ENCODE peak calls at places on chromosomes 2 and 18, in four cellular contexts. One of them, this sample, is unnamed.

GRCh38 chr2:109318150-109318948 is 189.3 kb downstream of the SH3RF3 start:
- DNase-seq in glutamatergic neuron: no peak
- DNase-seq in lower lobe of right lung: peak; percentile 59
- DNase-seq in GM13976: no peak
- DNase-seq in this sample: no peak

GRCh38 chr2:142542431-142542910 is 335.0 kb upstream of the KYNU start:
- DNase-seq in glutamatergic neuron: no peak
- DNase-seq in lower lobe of right lung: no peak
- DNase-seq in GM13976: no peak
- DNase-seq in this sample: no peak

GRCh38 chr2:216235462-216235861 is 126.3 kb downstream of the XRCC5 start:
- DNase-seq in glutamatergic neuron: no peak
- DNase-seq in lower lobe of right lung: no peak
- DNase-seq in GM13976: no peak
- DNase-seq in this sample: no peak

GRCh38 chr2:11155326-11156059 is at the start of gene SLC66A3:
- DNase-seq in glutamatergic neuron: no peak
- DNase-seq in lower lobe of right lung: peak; percentile 91
- DNase-seq in GM13976: no peak
- DNase-seq in this sample: no peak

GRCh38 chr2:167100526-167100925 is 212.2 kb downstream of the XIRP2 start:
- DNase-seq in glutamatergic neuron: no peak
- DNase-seq in lower lobe of right lung: no peak
- DNase-seq in GM13976: no peak
- DNase-seq in this sample: no peak

GRCh38 chr18:11860594-11861450 is 9.6 kb downstream of the CHMP1B start:
- DNase-seq in glutamatergic neuron: no peak
- DNase-seq in lower lobe of right lung: no peak
- DNase-seq in GM13976: no peak
- DNase-seq in this sample: no peak

GRCh38 chr2:212157011-212157410 is 381.6 kb downstream of the ERBB4 start:
- DNase-seq in glutamatergic neuron: no peak
- DNase-seq in lower lobe of right lung: no peak
- DNase-seq in GM13976: no peak
- DNase-seq in this sample: no peak

GRCh38 chr2:238426568-238427434 is at the start of gene ASB1:
- DNase-seq in glutamatergic neuron: peak; percentile 92
- DNase-seq in lower lobe of right lung: peak; percentile 88
- DNase-seq in GM13976: peak; percentile 94
- DNase-seq in this sample: peak; percentile 84

GRCh38 chr2:192145496-192145895 is 49.2 kb downstream of the TMEFF2 start:
- DNase-seq in glutamatergic neuron: no peak
- DNase-seq in lower lobe of right lung: no peak
- DNase-seq in GM13976: no peak
- DNase-seq in this sample: no peak

GRCh38 chr2:127360242-127360641 is 27.5 kb downstream of the MAP3K2 start:
- DNase-seq in glutamatergic neuron: no peak
- DNase-seq in lower lobe of right lung: no peak
- DNase-seq in GM13976: no peak
- DNase-seq in this sample: no peak

GRCh38 chr2:41879367-41879871 is 168.4 kb upstream of the PKDCC start:
- DNase-seq in glutamatergic neuron: peak; percentile 45
- DNase-seq in lower lobe of right lung: no peak
- DNase-seq in GM13976: no peak
- DNase-seq in this sample: no peak

GRCh38 chr18:58225101-58225500 is 181.1 kb downstream of the NEDD4L start:
- DNase-seq in glutamatergic neuron: no peak
- DNase-seq in lower lobe of right lung: no peak
- DNase-seq in GM13976: peak; percentile 59
- DNase-seq in this sample: no peak

GRCh38 chr18:13576598-13576997 is 149.8 kb downstream of the FAM210A start:
- DNase-seq in glutamatergic neuron: no peak
- DNase-seq in lower lobe of right lung: no peak
- DNase-seq in GM13976: no peak
- DNase-seq in this sample: no peak

GRCh38 chr2:53334610-53335009 is 433.0 kb upstream of the CHAC2 start:
- DNase-seq in glutamatergic neuron: no peak
- DNase-seq in lower lobe of right lung: no peak
- DNase-seq in GM13976: no peak
- DNase-seq in this sample: no peak

GRCh38 chr18:49717617-49718016 is 95.7 kb downstream of the ACAA2 start:
- DNase-seq in glutamatergic neuron: no peak
- DNase-seq in lower lobe of right lung: no peak
- DNase-seq in GM13976: no peak
- DNase-seq in this sample: no peak

GRCh38 chr2:73998451-73998850 is 13.7 kb downstream of the TET3 start:
- DNase-seq in glutamatergic neuron: no peak
- DNase-seq in lower lobe of right lung: no peak
- DNase-seq in GM13976: no peak
- DNase-seq in this sample: no peak

GRCh38 chr18:55351980-55352714 is 235.8 kb downstream of the TCF4 start:
- DNase-seq in glutamatergic neuron: no peak
- DNase-seq in lower lobe of right lung: no peak
- DNase-seq in GM13976: no peak
- DNase-seq in this sample: no peak

GRCh38 chr18:61851940-61852451 is 40.8 kb downstream of the RNF152 start:
- DNase-seq in glutamatergic neuron: no peak
- DNase-seq in lower lobe of right lung: no peak
- DNase-seq in GM13976: no peak
- DNase-seq in this sample: no peak

GRCh38 chr2:215968499-215968898 is 44.9 kb downstream of the MREG start:
- DNase-seq in glutamatergic neuron: no peak
- DNase-seq in lower lobe of right lung: no peak
- DNase-seq in GM13976: no peak
- DNase-seq in this sample: no peak

GRCh38 chr2:178448968-178449661 is 1.9 kb downstream of the PRKRA start:
- DNase-seq in glutamatergic neuron: no peak
- DNase-seq in lower lobe of right lung: no peak
- DNase-seq in GM13976: peak; percentile 62
- DNase-seq in this sample: no peak

GRCh38 chr2:84497285-84497684 is 19.0 kb upstream of the DNAH6 start:
- DNase-seq in glutamatergic neuron: no peak
- DNase-seq in lower lobe of right lung: no peak
- DNase-seq in GM13976: no peak
- DNase-seq in this sample: no peak

GRCh38 chr2:160695402-160696060 is 201.9 kb upstream of the RBMS1 start:
- DNase-seq in glutamatergic neuron: no peak
- DNase-seq in lower lobe of right lung: no peak
- DNase-seq in GM13976: no peak
- DNase-seq in this sample: no peak

DNA sequence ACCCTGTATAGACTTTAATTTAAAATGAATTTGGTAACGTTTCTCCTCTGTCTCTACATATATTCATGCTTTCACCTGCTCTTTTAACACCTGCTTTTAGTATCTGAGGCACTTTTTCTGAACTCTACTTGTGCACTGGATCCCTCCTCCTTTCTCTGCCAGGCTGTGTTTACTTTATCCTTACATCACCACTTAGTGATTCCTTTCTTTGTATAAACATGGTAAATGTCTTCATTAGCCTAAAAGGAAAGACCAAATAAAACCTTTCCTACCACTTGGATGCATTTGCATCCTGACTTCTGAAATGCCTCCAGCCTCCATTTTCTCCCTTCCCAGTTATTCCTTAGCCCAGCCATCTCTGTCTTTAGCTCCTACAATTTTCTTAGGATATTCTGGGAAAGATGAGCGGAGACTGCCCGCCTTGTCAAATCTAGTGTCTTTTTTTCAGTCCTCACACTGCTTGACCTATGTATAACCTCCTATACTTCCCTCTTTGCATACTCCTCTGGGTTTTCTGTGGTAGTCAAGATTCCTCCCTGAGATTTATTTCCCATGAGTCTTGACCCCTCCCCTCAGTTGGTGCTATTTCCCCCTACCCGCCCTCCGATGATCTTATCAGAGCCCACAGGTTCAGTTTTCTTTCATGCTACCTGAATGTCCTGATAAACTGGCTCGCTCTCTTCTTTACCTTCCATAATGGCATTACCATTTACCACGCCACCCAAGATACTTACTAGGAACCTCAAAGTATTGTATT is 44.8 kb downstream of the REL start:
- DNase-seq in glutamatergic neuron: no peak
- DNase-seq in lower lobe of right lung: no peak
- DNase-seq in GM13976: no peak
- DNase-seq in this sample: no peak
- TF ChIP-seq CTCF in glutamatergic neuron: no peak
- TF ChIP-seq CTCF in lower lobe of right lung: no peak
- TF ChIP-seq CTCF in GM13976: no peak
- TF ChIP-seq CTCF in this sample: no peak

DNA sequence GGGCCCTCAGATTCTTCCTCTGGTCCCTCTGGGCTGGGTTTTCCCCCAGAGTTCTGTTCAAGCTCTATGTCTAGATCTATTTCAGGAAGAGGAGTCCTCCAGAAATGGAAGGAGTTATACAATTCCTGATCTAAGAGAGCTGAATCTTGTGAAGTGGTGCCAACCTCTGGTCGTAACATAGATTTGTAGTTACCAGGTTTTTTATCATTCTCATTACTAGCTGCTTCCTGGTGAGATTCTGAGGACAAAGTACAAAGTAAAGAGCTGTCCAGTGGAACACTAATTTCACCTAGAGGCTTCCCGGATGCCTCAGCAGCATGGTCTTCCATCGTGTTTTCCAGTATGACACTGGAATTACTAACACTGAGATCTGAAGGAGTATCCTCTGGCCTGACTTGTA is 44.1 kb downstream of the PPP4R1 start:
- DNase-seq in glutamatergic neuron: no peak
- DNase-seq in lower lobe of right lung: no peak
- DNase-seq in GM13976: no peak
- DNase-seq in this sample: no peak
- TF ChIP-seq CTCF in glutamatergic neuron: no peak
- TF ChIP-seq CTCF in lower lobe of right lung: no peak
- TF ChIP-seq CTCF in GM13976: no peak
- TF ChIP-seq CTCF in this sample: no peak

DNA sequence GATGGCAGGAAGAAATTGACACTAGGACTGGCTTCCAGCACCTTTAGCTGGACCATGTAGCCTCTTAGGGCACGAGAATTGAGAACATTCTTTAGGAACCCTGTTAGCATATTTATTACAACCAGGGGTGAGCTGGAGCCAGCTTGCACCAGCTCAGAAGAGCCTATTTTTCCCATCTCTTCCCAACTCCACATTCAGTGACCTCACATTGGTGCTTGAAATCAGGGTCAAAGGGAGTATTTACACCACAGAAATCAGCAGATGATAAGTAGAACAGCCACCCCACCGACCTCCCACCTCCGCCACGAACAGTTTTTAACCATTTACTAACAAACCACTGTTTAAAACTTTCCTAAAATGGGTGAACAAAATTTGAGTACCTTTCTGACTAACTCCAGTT is 389.2 kb upstream of the TNP1 start:
- DNase-seq in glutamatergic neuron: no peak
- DNase-seq in lower lobe of right lung: no peak
- DNase-seq in GM13976: no peak
- DNase-seq in this sample: no peak
- TF ChIP-seq CTCF in glutamatergic neuron: no peak
- TF ChIP-seq CTCF in lower lobe of right lung: no peak
- TF ChIP-seq CTCF in GM13976: no peak
- TF ChIP-seq CTCF in this sample: no peak

GRCh38 chr2:6865346-6866238 is at the start of gene CMPK2:
- DNase-seq in glutamatergic neuron: peak; percentile 67
- DNase-seq in lower lobe of right lung: peak; percentile 90
- DNase-seq in GM13976: peak; percentile 89
- DNase-seq in this sample: peak; percentile 55

GRCh38 chr2:6864251-6864758 is 1.4 kb downstream of the CMPK2 start:
- DNase-seq in glutamatergic neuron: no peak
- DNase-seq in lower lobe of right lung: no peak
- DNase-seq in GM13976: no peak
- DNase-seq in this sample: no peak

GRCh38 chr2:6864938-6865345 is 765 bp downstream of the CMPK2 start:
- DNase-seq in glutamatergic neuron: no peak
- DNase-seq in lower lobe of right lung: peak; percentile 69
- DNase-seq in GM13976: no peak
- DNase-seq in this sample: no peak

GRCh38 chr2:6866982-6867381 is 1.3 kb upstream of the CMPK2 start:
- DNase-seq in glutamatergic neuron: no peak
- DNase-seq in lower lobe of right lung: no peak
- DNase-seq in GM13976: no peak
- DNase-seq in this sample: no peak

GRCh38 chr2:6866239-6866745 is 585 bp upstream of the CMPK2 start:
- DNase-seq in glutamatergic neuron: peak; percentile 22
- DNase-seq in lower lobe of right lung: no peak
- DNase-seq in GM13976: peak; percentile 46
- DNase-seq in this sample: peak; percentile 4
- TF ChIP-seq CTCF in glutamatergic neuron: no peak
- TF ChIP-seq CTCF in lower lobe of right lung: peak; percentile 42
- TF ChIP-seq CTCF in GM13976: peak; percentile 51
- TF ChIP-seq CTCF in this sample: peak; percentile 61

DNA sequence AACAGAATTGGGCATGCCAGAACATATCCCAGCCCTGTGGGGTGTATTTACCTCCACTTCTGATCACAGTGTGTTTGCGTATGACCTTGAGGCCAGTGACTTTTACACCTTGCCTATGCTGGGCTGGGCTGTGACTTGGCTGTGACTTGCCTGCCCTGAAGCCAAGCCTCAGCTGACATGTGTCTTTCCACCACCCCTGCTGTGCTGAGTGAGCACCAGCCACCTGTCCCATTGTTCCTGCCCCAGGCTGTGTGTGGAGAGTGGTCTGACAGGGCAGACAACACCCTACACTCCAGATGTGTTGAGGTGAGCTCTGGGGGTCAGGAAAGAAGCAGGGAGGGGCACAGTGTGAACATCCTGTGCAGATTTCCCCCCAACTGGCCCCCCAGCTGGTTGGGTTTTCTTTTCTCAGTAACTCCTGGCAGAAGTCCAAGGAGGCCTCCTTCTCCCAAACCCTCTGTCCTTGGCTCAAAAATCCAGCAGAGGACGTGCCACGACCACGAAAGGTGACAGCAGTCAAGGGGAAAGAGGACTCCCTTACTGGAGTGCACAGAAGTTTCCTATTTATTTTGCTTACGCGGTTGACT is 5.1 kb upstream of the STEAP3 start:
- DNase-seq in glutamatergic neuron: no peak
- DNase-seq in lower lobe of right lung: peak; percentile 50
- DNase-seq in GM13976: no peak
- DNase-seq in this sample: no peak
- TF ChIP-seq CTCF in glutamatergic neuron: no peak
- TF ChIP-seq CTCF in lower lobe of right lung: peak; percentile 18
- TF ChIP-seq CTCF in GM13976: peak; percentile 19
- TF ChIP-seq CTCF in this sample: peak; percentile 49

This sample was measured in neural crest cell.